ENCODE peak calls at places on chromosomes 2 and 18, in six cellular contexts. I is choroid plexus epithelial cell, K is lung, N is spleen, Q is cardiac fibroblast, J is SJSA1. T is an unnamed sample.
A peak's percentile ranks its signal among the peaks of the same experiment; 100 is the strongest.

GRCh38 chr18:23336072-23336471 is 117.0 kb upstream of the RIOK3 start:
- DNase-seq in I (no peak), Q (peak; percentile 33), N (no peak), J (no peak), K (no peak), T (no peak)

GRCh38 chr2:157780211-157780610 is 95.9 kb downstream of the ACVR1 start:
- DNase-seq in J (no peak), N (no peak), I (no peak), K (no peak), Q (no peak), T (no peak)

GRCh38 chr2:126644630-126645191 is 11.2 kb upstream of the GYPC start:
- DNase-seq in N (no peak), I (peak; percentile 31), K (peak; percentile 28), J (peak; percentile 5), Q (peak; percentile 10), T (no peak)

GRCh38 chr2:37869756-37870155 is 55.3 kb upstream of the RMDN2 start:
- DNase-seq in J (no peak), N (no peak), K (no peak), Q (peak; percentile 79), I (no peak), T (no peak)

GRCh38 chr2:17471979-17472378 is 46.3 kb downstream of the RAD51AP2 start:
- DNase-seq in I (no peak), K (no peak), N (no peak), J (no peak), Q (no peak), T (no peak)

GRCh38 chr18:45379903-45380302 is 235.4 kb upstream of the SLC14A2 start:
- DNase-seq in N (no peak), K (no peak), Q (no peak), I (no peak), J (no peak), T (no peak)

GRCh38 chr2:13021470-13021957 is 304.8 kb downstream of the TRIB2 start:
- DNase-seq in J (no peak), Q (no peak), K (no peak), I (peak; percentile 15), N (no peak), T (no peak)

GRCh38 chr2:99066075-99066557 is 75.4 kb upstream of the C2orf15 start:
- DNase-seq in Q (peak; percentile 79), N (no peak), J (no peak), I (peak; percentile 70), K (no peak), T (peak; percentile 49)

GRCh38 chr2:234725528-234726264 is 226.1 kb upstream of the SH3BP4 start:
- DNase-seq in K (no peak), I (no peak), J (no peak), N (no peak), Q (peak; percentile 85), T (no peak)

GRCh38 chr2:16406929-16407328 is 258.7 kb downstream of the CYRIA start:
- DNase-seq in J (no peak), I (no peak), K (no peak), Q (no peak), N (no peak), T (no peak)

GRCh38 chr2:195899226-195899625 is 169.4 kb downstream of the DNAH7 start:
- DNase-seq in N (no peak), I (peak; percentile 34), K (no peak), Q (peak; percentile 29), J (no peak), T (no peak)

GRCh38 chr18:23357992-23358594 is 95.0 kb upstream of the RIOK3 start:
- DNase-seq in Q (no peak), J (no peak), N (no peak), I (peak; percentile 54), K (peak; percentile 45), T (no peak)

GRCh38 chr18:48607049-48607984 is 68.5 kb downstream of the CTIF start:
- DNase-seq in Q (peak; percentile 80), K (peak; percentile 54), N (peak; percentile 61), J (peak; percentile 88), I (peak; percentile 94), T (no peak)

GRCh38 chr2:37892436-37893114 is 32.5 kb upstream of the RMDN2 start:
- DNase-seq in Q (no peak), J (no peak), I (no peak), N (no peak), K (peak; percentile 54), T (peak; percentile 80)

GRCh38 chr18:78627546-78628315 is 351.9 kb upstream of the SALL3 start:
- DNase-seq in Q (no peak), K (no peak), I (no peak), J (peak; percentile 25), N (no peak), T (no peak)

GRCh38 chr2:236553522-236553921 is 16.1 kb upstream of the ACKR3 start:
- DNase-seq in N (no peak), Q (no peak), I (no peak), K (no peak), J (no peak), T (no peak)

GRCh38 chr18:8771930-8772329 is 66.6 kb downstream of the MTCL1 start:
- DNase-seq in N (no peak), I (peak; percentile 48), Q (peak; percentile 52), J (peak; percentile 41), K (no peak), T (no peak)

GRCh38 chr18:47075098-47075883 is 39.9 kb upstream of the ELOA2 start:
- DNase-seq in J (no peak), N (no peak), I (peak; percentile 16), K (no peak), Q (peak; percentile 29), T (no peak)

GRCh38 chr2:241764272-241765241 is 12.1 kb upstream of the GAL3ST2 start:
- DNase-seq in J (peak; percentile 33), Q (no peak), K (no peak), I (no peak), N (peak; percentile 74), T (no peak)

GRCh38 chr2:223218587-223219178 is 166.7 kb downstream of the KCNE4 start:
- DNase-seq in Q (no peak), N (no peak), K (no peak), J (no peak), I (no peak), T (no peak)

GRCh38 chr2:153354406-153354805 is 124.2 kb downstream of the RPRM start:
- DNase-seq in I (no peak), J (no peak), Q (no peak), K (no peak), N (no peak), T (no peak)

GRCh38 chr2:160918909-160919503 is 241.2 kb upstream of the TANK start:
- DNase-seq in N (peak; percentile 75), I (peak; percentile 79), K (peak; percentile 65), Q (peak; percentile 81), J (no peak), T (no peak)

GRCh38 chr2:29573602-29574001 is 347.8 kb downstream of the ALK start:
- DNase-seq in Q (no peak), I (no peak), J (no peak), K (no peak), N (no peak), T (no peak)

GRCh38 chr2:43176449-43176848 is 50.0 kb downstream of the ZFP36L2 start:
- DNase-seq in N (no peak), K (no peak), J (no peak), I (no peak), Q (no peak), T (no peak)

GRCh38 chr2:43180901-43181300 is 45.5 kb downstream of the ZFP36L2 start:
- DNase-seq in I (no peak), Q (no peak), J (no peak), N (no peak), K (no peak), T (no peak)

GRCh38 chr2:43179947-43180346 is 46.5 kb downstream of the ZFP36L2 start:
- DNase-seq in K (no peak), Q (no peak), N (no peak), J (no peak), I (no peak), T (no peak)

GRCh38 chr2:43178055-43178598 is 48.3 kb downstream of the ZFP36L2 start:
- DNase-seq in N (no peak), I (no peak), Q (no peak), K (no peak), J (no peak), T (no peak)

GRCh38 chr2:43178602-43179542 is 47.5 kb downstream of the ZFP36L2 start:
- DNase-seq in I (peak; percentile 89), N (peak; percentile 89), K (peak; percentile 68), J (peak; percentile 82), Q (peak; percentile 86), T (no peak)
- H3K4me3 ChIP-seq in I (no peak overlapping the region), N (no peak overlapping the region), K (no peak overlapping the region), J (no peak overlapping the region), Q (no peak overlapping the region), T (no peak overlapping the region)

DNA sequence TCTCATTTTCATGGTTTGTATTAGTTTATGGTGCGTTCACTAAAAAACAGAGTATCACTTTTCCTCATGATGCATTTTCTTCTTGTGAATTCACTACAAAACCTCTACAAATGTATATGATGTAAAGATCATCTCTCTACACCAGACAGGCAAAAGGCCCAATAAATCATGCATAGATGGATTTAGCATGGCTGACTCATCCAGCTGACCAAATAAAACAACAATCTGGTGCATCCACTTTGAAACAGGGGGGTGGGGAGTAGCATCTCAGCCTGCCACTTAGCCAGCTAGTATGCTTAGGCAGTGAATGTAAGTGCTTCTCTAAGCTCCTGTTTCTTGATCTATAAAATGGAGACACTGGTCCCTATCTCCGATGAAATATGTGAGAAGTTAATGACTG is 78.5 kb downstream of the SATB2 start:
- DNase-seq in N (no peak), Q (peak; percentile 72), I (peak; percentile 42), K (no peak), J (no peak), T (no peak)
- H3K4me3 ChIP-seq in N (no peak overlapping the region), Q (no peak overlapping the region), I (no peak overlapping the region), K (no peak overlapping the region), J (no peak overlapping the region), T (no peak overlapping the region)

DNA sequence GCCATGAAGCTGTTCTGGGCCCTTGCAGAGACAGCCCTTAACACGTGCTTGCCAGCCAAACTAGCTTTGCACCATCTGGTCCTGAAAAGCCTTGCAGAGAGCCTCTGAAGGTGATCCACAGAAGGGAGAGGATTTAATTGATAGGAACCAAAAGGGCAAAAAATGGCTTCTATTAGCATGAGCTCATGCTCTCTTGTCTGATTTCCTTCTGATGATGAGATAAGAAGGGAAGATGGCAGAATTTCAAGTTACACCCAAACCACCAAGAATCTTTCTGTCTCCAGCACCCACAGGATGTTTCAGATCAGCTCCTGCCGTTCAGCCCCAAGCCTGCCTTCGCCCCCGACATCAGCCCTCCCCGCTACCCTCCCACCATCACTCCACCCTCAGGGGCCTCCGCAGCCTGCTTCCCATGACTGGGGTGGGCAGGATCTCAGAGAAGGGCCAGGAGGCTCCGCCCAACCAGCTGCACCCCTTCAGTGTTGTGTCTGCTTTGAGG is 23.4 kb upstream of the GLI2 start:
- DNase-seq in K (no peak), J (no peak), I (peak; percentile 20), N (peak; percentile 69), Q (no peak), T (no peak)
- H3K4me3 ChIP-seq in K (no peak overlapping the region), J (no peak overlapping the region), I (no peak overlapping the region), N (no peak overlapping the region), Q (no peak overlapping the region), T (no peak overlapping the region)

GRCh38 chr18:54360406-54360805 is 2.7 kb downstream of the C18orf54 start:
- DNase-seq in I (peak; percentile 30), Q (peak; percentile 6), N (no peak), J (no peak), K (no peak), T (no peak)

GRCh38 chr18:54357082-54357659 is 487 bp downstream of the STARD6 start:
- DNase-seq in I (peak; percentile 15), N (no peak), J (no peak), Q (no peak), K (no peak), T (no peak)

GRCh38 chr18:54358495-54358793 is 738 bp downstream of the C18orf54 start:
- DNase-seq in K (no peak), N (no peak), Q (peak; percentile 44), I (peak; percentile 29), J (no peak), T (no peak)

GRCh38 chr18:54357660-54358494 is at the start of the genes C18orf54 and STARD6:
- DNase-seq in Q (peak; percentile 91), N (peak; percentile 98), J (peak; percentile 88), I (peak; percentile 90), K (peak; percentile 84), T (peak; percentile 77)

GRCh38 chr18:54359233-54359632 is 1.5 kb downstream of the C18orf54 start:
- DNase-seq in N (no peak), I (peak; percentile 19), J (no peak), Q (peak; percentile 24), K (no peak), T (no peak)
- H3K4me3 ChIP-seq in N (no peak overlapping the region), I (peak overlapping the region; percentile 68), J (peak overlapping the region; percentile 63), Q (peak overlapping the region; percentile 96), K (no peak overlapping the region), T (peak overlapping the region; percentile 85)